ENCODE peak calls at places on chromosomes 4 and X, in four cellular contexts. C is K562; E is stimulated activated CD4-positive, alpha-beta T cell treated with anti-CD3 and anti-CD28 coated beads, Interleukin-4, amount 100 ng/mL, for 4 hours; J is putamen. Y is an unnamed sample.

GRCh38 chr4:76984788-76985211 is 35.2 kb downstream of the SEPTIN11 start:
- DNase-seq in E (no peak), C (no peak), J (no peak), Y (no peak)

GRCh38 chr4:166277851-166278250 is 404.8 kb downstream of the TLL1 start:
- DNase-seq in J (no peak), C (no peak), E (no peak), Y (no peak)

GRCh38 chrX:43655961-43656494 is at the start of gene MAOA:
- DNase-seq in E (peak), J (peak), C (no peak), Y (no peak)

GRCh38 chr4:25938251-25939186 is 24.5 kb downstream of the SMIM20 start:
- DNase-seq in J (no peak), C (no peak), E (no peak), Y (no peak)

GRCh38 chr4:94498502-94498901 is 46.8 kb downstream of the PDLIM5 start:
- DNase-seq in J (no peak), E (no peak), C (no peak), Y (no peak)

GRCh38 chrX:141714680-141715079 is 16.1 kb upstream of the SPANXD start:
- DNase-seq in C (no peak), E (no peak), J (no peak), Y (no peak)

GRCh38 chr4:149896428-149896827 is 80.8 kb upstream of the IQCM start:
- DNase-seq in J (no peak), C (no peak), E (no peak), Y (no peak)

GRCh38 chrX:66544181-66544580 is 94.7 kb downstream of the EDA2R start:
- DNase-seq in J (no peak), E (no peak), C (no peak), Y (no peak)

GRCh38 chr4:6035786-6036185 is 17.6 kb upstream of the C4orf50 start:
- DNase-seq in J (no peak), C (no peak), E (no peak), Y (no peak)

GRCh38 chr4:10983274-10983673 is 298.7 kb upstream of the CLNK start:
- DNase-seq in C (no peak), E (no peak), J (no peak), Y (no peak)